ENCODE peak calls at places on chromosome 20, in ten cellular contexts. Z is endothelial cell; F is breast epithelium; C is hypothalamus; W is NCI-H2171 treated with DMSO at 0.1 percent for 48 hours; M is psoas muscle; R is DMS79 treated with DMSO at 0.1 percent for 48 hours; E is HL-60; A is stimulated activated naive B cell treated with anti-CD40 and anti-IgM and Interleukin-4, amounts not matched to agents 10 μg/mL and 1 μg/mL and 100 μg/mL, for 72 hours; S is Ammon's horn. X is an unnamed sample.

GRCh38 chr20:14481863-14482262 is 144.5 kb upstream of the FLRT3 start:
- DNase-seq in Z (no peak), F (no peak), C (no peak), W (no peak), M (no peak), R (no peak), E (no peak), A (no peak), S (no peak), X (no peak)

GRCh38 chr20:46767127-46767761 is 57.8 kb downstream of the SLC2A10 start:
- DNase-seq in Z (peak), F (no peak), C (no peak), W (peak), M (no peak), R (no peak), E (peak), A (no peak), S (no peak), X (peak)

GRCh38 chr20:3646067-3646440 is 17.1 kb downstream of the GFRA4 start:
- DNase-seq in Z (no peak), F (no peak), C (no peak), W (no peak), M (no peak), R (no peak), E (no peak), A (no peak), S (no peak), X (no peak)

GRCh38 chr20:25251558-25251957 is 3.7 kb downstream of the PYGB start:
- DNase-seq in Z (no peak), F (no peak), C (no peak), W (no peak), M (no peak), R (no peak), E (no peak), A (no peak), S (peak), X (no peak)

GRCh38 chr20:53040678-53041674 is 68.8 kb downstream of the TSHZ2 start:
- DNase-seq in Z (no peak), F (peak), C (no peak), W (peak), M (peak), R (no peak), E (no peak), A (no peak), S (peak), X (no peak)

GRCh38 chr20:62413025-62413580 is 6.0 kb upstream of the CABLES2 start:
- DNase-seq in Z (no peak), F (no peak), C (no peak), W (no peak), M (no peak), R (no peak), E (no peak), A (no peak), S (no peak), X (no peak)

GRCh38 chr20:37351689-37352610 is 6.0 kb downstream of the SRC start:
- DNase-seq in Z (no peak), F (no peak), C (no peak), W (no peak), M (no peak), R (no peak), E (no peak), A (no peak), S (no peak), X (no peak)

GRCh38 chr20:23363257-23363649 is 1.3 kb downstream of the GZF1 start:
- DNase-seq in Z (no peak), F (no peak), C (no peak), W (no peak), M (peak), R (no peak), E (no peak), A (no peak), S (no peak), X (no peak)

GRCh38 chr20:24160563-24161355 is 172.2 kb upstream of the GGTLC1 start:
- DNase-seq in Z (peak), F (no peak), C (no peak), W (peak), M (peak), R (no peak), E (peak), A (no peak), S (peak), X (peak)

GRCh38 chr20:52103469-52103910 is 88.1 kb downstream of the ZFP64 start:
- DNase-seq in Z (peak), F (no peak), C (no peak), W (no peak), M (no peak), R (no peak), E (peak), A (no peak), S (no peak), X (no peak)

GRCh38 chr20:46004813-46005505 is 3.7 kb upstream of the MMP9 start:
- DNase-seq in Z (no peak), F (no peak), C (no peak), W (peak), M (no peak), R (no peak), E (peak), A (no peak), S (peak), X (no peak)

GRCh38 chr20:57275813-57276212 is 9.4 kb upstream of the BMP7 start:
- DNase-seq in Z (no peak), F (no peak), C (no peak), W (no peak), M (no peak), R (no peak), E (no peak), A (no peak), S (no peak), X (no peak)

GRCh38 chr20:15930324-15931305 is 642.6 kb downstream of the KIF16B start:
- DNase-seq in Z (no peak), F (peak), C (no peak), W (peak), M (no peak), R (no peak), E (no peak), A (no peak), S (peak), X (peak)

GRCh38 chr20:34364013-34364382 is 925 bp downstream of the ITCH start:
- DNase-seq in Z (no peak), F (no peak), C (no peak), W (no peak), M (no peak), R (no peak), E (peak), A (no peak), S (no peak), X (no peak)

GRCh38 chr20:32536861-32537656 is 48.1 kb downstream of the NOL4L start:
- DNase-seq in Z (no peak), F (no peak), C (no peak), W (peak), M (peak), R (peak), E (peak), A (no peak), S (no peak), X (peak)

GRCh38 chr20:47568019-47568418 is 66.3 kb downstream of the NCOA3 start:
- DNase-seq in Z (no peak), F (no peak), C (no peak), W (no peak), M (no peak), R (peak), E (no peak), A (no peak), S (peak), X (no peak)

GRCh38 chr20:49694450-49695071 is 19.1 kb downstream of the B4GALT5 start:
- DNase-seq in Z (peak), F (no peak), C (no peak), W (peak), M (no peak), R (peak), E (no peak), A (no peak), S (no peak), X (no peak)

GRCh38 chr20:48877299-48877698 is 44.2 kb upstream of the ARFGEF2 start:
- DNase-seq in Z (no peak), F (no peak), C (no peak), W (no peak), M (no peak), R (no peak), E (no peak), A (no peak), S (no peak), X (no peak)

GRCh38 chr20:22775256-22775655 is 190.9 kb upstream of the FOXA2 start:
- DNase-seq in Z (no peak), F (no peak), C (no peak), W (no peak), M (no peak), R (no peak), E (no peak), A (no peak), S (no peak), X (no peak)

GRCh38 chr20:36895036-36895435 is 19.1 kb downstream of the TLDC2 start:
- DNase-seq in Z (no peak), F (no peak), C (no peak), W (no peak), M (no peak), R (no peak), E (no peak), A (no peak), S (no peak), X (no peak)